ENCODE peak calls at places on chromosomes 6 and 20, in six cellular contexts. J is progenitor cell of endocrine pancreas, U is AG09309, K is HCT116, D is caudate nucleus, G is HS-5. A is an unnamed sample.

GRCh38 chr6:17390276-17390675 is 3.1 kb upstream of the CAP2 start:
- DNase-seq in J (no peak), G (no peak), U (no peak), K (no peak), D (no peak), A (no peak)

GRCh38 chr20:63132131-63132714 is 83.7 kb downstream of the YTHDF1 start:
- DNase-seq in K (no peak), U (no peak), D (no peak), G (no peak), J (no peak), A (no peak)

GRCh38 chr6:125747589-125748533 is 1.6 kb upstream of the HEY2 start:
- DNase-seq in K (no peak), U (no peak), J (peak), G (no peak), D (no peak), A (no peak)

GRCh38 chr6:160276126-160276525 is 17.5 kb upstream of the SLC22A2 start:
- DNase-seq in K (no peak), J (no peak), D (no peak), G (no peak), U (no peak), A (no peak)

GRCh38 chr6:28618889-28619555 is 93.3 kb downstream of the GPX5 start:
- DNase-seq in G (no peak), D (no peak), J (no peak), K (no peak), U (no peak), A (no peak)

GRCh38 chr6:122322824-122323223 is 76.6 kb upstream of the HSF2 start:
- DNase-seq in D (no peak), U (peak), J (no peak), G (peak), K (no peak), A (peak)

GRCh38 chr6:76770166-76770565 is 693.1 kb downstream of the HTR1B start:
- DNase-seq in K (no peak), G (no peak), J (no peak), U (no peak), D (no peak), A (no peak)

GRCh38 chr20:36847009-36847709 is 28.8 kb upstream of the TLDC2 start:
- DNase-seq in D (no peak), U (no peak), J (no peak), G (no peak), K (no peak), A (no peak)

GRCh38 chr20:17059465-17059864 is 167.4 kb upstream of the PCSK2 start:
- DNase-seq in G (peak), K (peak), J (no peak), D (no peak), U (no peak), A (peak)

GRCh38 chr6:49423817-49424216 is 39.2 kb downstream of the MMUT start:
- DNase-seq in J (no peak), G (no peak), D (no peak), U (no peak), K (no peak), A (peak)